ENCODE peak calls at places on chromosomes 6 and 20, in seven cellular contexts. Q, X, T, C, M, J and U are unnamed samples.

GRCh38 chr20:584375-585301 is 25.5 kb downstream of the TCF15 start:
- DNase-seq in Q (peak), X (no peak), T (peak), C (no peak), M (no peak), J (no peak), U (no peak)

GRCh38 chr6:43436577-43437282 is 9.4 kb downstream of the ABCC10 start:
- DNase-seq in Q (peak), X (peak), T (no peak), C (no peak), M (no peak), J (no peak), U (no peak)

GRCh38 chr20:49543858-49544437 is 24.0 kb downstream of the PTGIS start:
- DNase-seq in Q (no peak), X (no peak), T (no peak), C (no peak), M (no peak), J (no peak), U (no peak)

GRCh38 chr6:38974389-38975133 is 74.0 kb upstream of the GLP1R start:
- DNase-seq in Q (no peak), X (no peak), T (no peak), C (no peak), M (no peak), J (no peak), U (no peak)

GRCh38 chr6:112760831-112761230 is 413.7 kb downstream of the RFPL4B start:
- DNase-seq in Q (no peak), X (no peak), T (no peak), C (no peak), M (no peak), J (no peak), U (no peak)

GRCh38 chr6:35919827-35920751 is 809 bp downstream of the SRPK1 start:
- DNase-seq in Q (peak), X (no peak), T (peak), C (no peak), M (peak), J (peak), U (peak)

GRCh38 chr20:47164076-47164634 is 192.3 kb downstream of the ZMYND8 start:
- DNase-seq in Q (no peak), X (no peak), T (no peak), C (no peak), M (no peak), J (no peak), U (no peak)

GRCh38 chr6:167238694-167239467 is 52.2 kb upstream of the UNC93A start:
- DNase-seq in Q (no peak), X (no peak), T (no peak), C (no peak), M (no peak), J (no peak), U (no peak)

GRCh38 chr6:17962436-17963031 is 24.9 kb downstream of the KIF13A start:
- DNase-seq in Q (peak), X (peak), T (no peak), C (peak), M (no peak), J (peak), U (no peak)

GRCh38 chr6:42569102-42570028 is 5.5 kb downstream of the UBR2 start:
- DNase-seq in Q (no peak), X (peak), T (peak), C (no peak), M (no peak), J (no peak), U (no peak)

GRCh38 chr20:50396623-50397022 is 113.6 kb upstream of the PTPN1 start:
- DNase-seq in Q (no peak), X (no peak), T (no peak), C (no peak), M (no peak), J (no peak), U (no peak)

GRCh38 chr6:105192707-105193465 is 13.1 kb upstream of the POPDC3 start:
- DNase-seq in Q (no peak), X (no peak), T (no peak), C (no peak), M (no peak), J (no peak), U (no peak)

GRCh38 chr20:63020681-63021080 is 13.9 kb upstream of the BHLHE23 start:
- DNase-seq in Q (no peak), X (no peak), T (no peak), C (no peak), M (no peak), J (no peak), U (no peak)

GRCh38 chr6:28542440-28543293 is 17.0 kb downstream of the GPX5 start:
- DNase-seq in Q (peak), X (peak), T (peak), C (no peak), M (no peak), J (peak), U (peak)

GRCh38 chr6:134550604-134551003 is 232.7 kb upstream of the SGK1 start:
- DNase-seq in Q (no peak), X (peak), T (no peak), C (no peak), M (no peak), J (no peak), U (no peak)

GRCh38 chr6:42050011-42050896 is at the start of gene TAF8:
- DNase-seq in Q (peak), X (peak), T (peak), C (peak), M (peak), J (peak), U (peak)

GRCh38 chr6:49384913-49385312 is 78.1 kb downstream of the MMUT start:
- DNase-seq in Q (no peak), X (no peak), T (no peak), C (no peak), M (no peak), J (no peak), U (no peak)

GRCh38 chr6:112298021-112298745 is 43.8 kb upstream of the LAMA4 start:
- DNase-seq in Q (no peak), X (peak), T (no peak), C (no peak), M (no peak), J (no peak), U (no peak)

GRCh38 chr6:145368075-145368474 is 367.2 kb downstream of the EPM2A start:
- DNase-seq in Q (no peak), X (no peak), T (no peak), C (no peak), M (no peak), J (no peak), U (no peak)

GRCh38 chr6:75204959-75205775 is 686 bp downstream of the COL12A1 start:
- DNase-seq in Q (peak), X (peak), T (no peak), C (peak), M (no peak), J (peak), U (peak)

GRCh38 chr6:40965046-40965445 is 74.0 kb downstream of the UNC5CL start:
- DNase-seq in Q (no peak), X (no peak), T (no peak), C (no peak), M (no peak), J (no peak), U (no peak)

GRCh38 chr6:2353412-2354137 is 108.2 kb upstream of the GMDS start:
- DNase-seq in Q (peak), X (peak), T (peak), C (peak), M (peak), J (peak), U (peak)
- TF ChIP-seq CTCF in Q (peak), X (peak), T (peak), C (peak), M (peak), J (peak), U (peak)

DNA sequence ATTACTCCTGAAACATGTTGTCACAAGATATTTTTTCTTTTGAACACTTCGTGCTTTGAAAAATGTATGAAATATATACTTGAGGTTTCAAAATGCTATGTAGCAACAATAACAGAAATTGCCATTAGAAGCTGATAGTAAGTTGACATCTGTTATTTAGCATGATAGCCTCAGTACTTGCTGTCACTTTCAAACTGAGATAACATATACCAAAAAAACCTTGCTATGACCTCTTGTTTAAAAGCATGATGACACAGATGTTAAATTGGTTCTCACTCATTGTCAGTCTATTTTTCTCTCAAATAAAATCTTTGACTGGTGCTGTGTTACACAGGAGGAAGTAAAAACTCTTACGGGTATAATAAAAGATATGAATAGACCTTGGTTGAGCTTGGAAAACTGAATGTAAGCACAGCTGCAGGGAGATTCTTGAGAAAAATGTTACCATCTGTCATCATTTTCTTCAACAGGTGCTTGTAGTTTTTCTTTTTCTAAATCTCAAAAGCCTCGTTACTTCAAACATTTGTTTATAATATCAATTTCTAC is 18.6 kb downstream of the MOXD1 start:
- DNase-seq in Q (no peak), X (no peak), T (no peak), C (no peak), M (no peak), J (no peak), U (no peak)
- TF ChIP-seq CTCF in Q (no peak), X (no peak), T (no peak), C (no peak), M (no peak), J (no peak), U (no peak)

GRCh38 chr6:4851035-4851434 is 74.8 kb downstream of the CDYL start:
- DNase-seq in Q (no peak), X (no peak), T (no peak), C (no peak), M (no peak), J (no peak), U (no peak)

GRCh38 chr6:4846387-4846786 is 70.2 kb downstream of the CDYL start:
- DNase-seq in Q (no peak), X (no peak), T (no peak), C (no peak), M (no peak), J (no peak), U (no peak)

GRCh38 chr6:4849628-4850027 is 73.4 kb downstream of the CDYL start:
- DNase-seq in Q (no peak), X (no peak), T (no peak), C (no peak), M (no peak), J (no peak), U (no peak)

GRCh38 chr6:4849214-4849613 is 73.0 kb downstream of the CDYL start:
- DNase-seq in Q (no peak), X (no peak), T (no peak), C (no peak), M (no peak), J (no peak), U (no peak)

GRCh38 chr6:4848382-4849068 is 72.3 kb downstream of the CDYL start:
- DNase-seq in Q (peak), X (no peak), T (peak), C (no peak), M (no peak), J (peak), U (no peak)
- TF ChIP-seq CTCF in Q (peak), X (peak), T (peak), C (peak), M (peak), J (peak), U (peak)

GRCh38 chr6:107871981-107872380 is 47.9 kb upstream of the SCML4 start:
- DNase-seq in Q (no peak), X (no peak), T (no peak), C (no peak), M (no peak), J (no peak), U (no peak)

GRCh38 chr6:107868867-107869611 is 44.9 kb upstream of the SCML4 start:
- DNase-seq in Q (no peak), X (no peak), T (no peak), C (no peak), M (no peak), J (no peak), U (no peak)

GRCh38 chr6:107870379-107870778 is 46.3 kb upstream of the SCML4 start:
- DNase-seq in Q (no peak), X (no peak), T (no peak), C (no peak), M (no peak), J (no peak), U (no peak)

GRCh38 chr6:107867302-107867615 is 43.1 kb upstream of the SCML4 start:
- DNase-seq in Q (no peak), X (no peak), T (no peak), C (no peak), M (no peak), J (no peak), U (no peak)

DNA sequence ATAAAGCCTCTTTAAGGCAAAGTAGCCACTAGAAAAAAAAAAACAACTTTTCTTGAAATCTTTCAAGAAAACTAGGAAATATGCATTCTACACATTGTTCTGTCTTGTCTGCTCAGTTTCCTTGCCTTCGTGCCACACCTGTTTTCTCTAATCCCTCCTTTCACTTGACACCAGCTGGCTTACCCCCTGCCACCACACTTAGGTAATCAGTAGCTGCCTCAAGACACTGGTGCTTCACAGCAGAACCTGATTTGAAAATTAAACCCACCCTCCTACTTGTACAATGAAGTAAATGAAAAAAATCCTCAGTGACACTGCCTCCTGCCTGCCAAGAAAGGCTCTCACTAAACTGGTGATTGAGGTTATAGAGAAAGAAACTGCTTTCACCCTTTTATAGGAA is 45.8 kb upstream of the SCML4 start:
- DNase-seq in Q (no peak), X (no peak), T (no peak), C (no peak), M (no peak), J (no peak), U (no peak)
- TF ChIP-seq CTCF in Q (no peak), X (peak), T (no peak), C (no peak), M (no peak), J (no peak), U (no peak)

GRCh38 chr6:69627625-69628024 is 169.2 kb downstream of the LMBRD1 start:
- DNase-seq in Q (no peak), X (no peak), T (no peak), C (no peak), M (no peak), J (no peak), U (no peak)

GRCh38 chr6:69624944-69625343 is 171.9 kb downstream of the LMBRD1 start:
- DNase-seq in Q (no peak), X (no peak), T (no peak), C (no peak), M (no peak), J (no peak), U (no peak)

GRCh38 chr6:69617163-69617562 is 179.6 kb downstream of the LMBRD1 start:
- DNase-seq in Q (no peak), X (no peak), T (no peak), C (no peak), M (no peak), J (no peak), U (no peak)

GRCh38 chr6:69622230-69622629 is 174.6 kb downstream of the LMBRD1 start:
- DNase-seq in Q (no peak), X (no peak), T (no peak), C (no peak), M (no peak), J (no peak), U (no peak)

DNA sequence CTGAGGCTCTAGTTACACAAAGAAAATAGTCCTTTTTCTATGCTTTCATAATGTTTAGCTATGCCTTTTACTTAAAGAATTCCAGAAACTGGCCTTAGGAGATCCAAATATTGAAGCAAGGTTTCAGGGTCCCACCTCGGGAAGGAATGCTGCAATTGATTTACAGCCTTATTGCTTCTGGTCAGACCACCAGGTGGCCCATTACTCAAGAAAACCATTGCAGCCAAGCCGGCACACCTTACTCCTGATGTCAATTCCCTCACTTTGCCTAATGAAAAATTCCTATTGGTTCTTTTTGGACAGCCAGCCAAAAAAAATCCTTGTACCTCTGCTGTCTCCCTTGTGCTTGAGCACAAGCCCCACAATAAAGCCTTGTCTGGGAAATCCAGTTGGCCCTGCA is 173.9 kb downstream of the LMBRD1 start:
- DNase-seq in Q (no peak), X (no peak), T (no peak), C (no peak), M (no peak), J (no peak), U (no peak)
- TF ChIP-seq CTCF in Q (no peak), X (no peak), T (no peak), C (no peak), M (no peak), J (no peak), U (peak)

GRCh38 chr6:21597243-21597682 is 3.7 kb downstream of the SOX4 start:
- DNase-seq in Q (no peak), X (no peak), T (no peak), C (no peak), M (no peak), J (no peak), U (no peak)
- TF ChIP-seq CTCF in Q (no peak), X (no peak), T (no peak), C (no peak), M (peak), J (no peak), U (peak)